ENCODE peak calls at places on chromosomes 7 and 10, in ten cellular contexts. One of them, this sample, is unnamed.

GRCh38 chr10:71835671-71836593 is 15.1 kb downstream of the PSAP start:
- DNase-seq in SK-N-SH: peak; percentile 85
- DNase-seq in small intestine: no peak
- DNase-seq in aorta: peak; percentile 90
- DNase-seq in psoas muscle: peak; percentile 89
- DNase-seq in hepatocyte: peak; percentile 46
- DNase-seq in colonic mucosa: no peak
- DNase-seq in pancreas: peak; percentile 49
- DNase-seq in CD8-positive, alpha-beta memory T cell: no peak
- DNase-seq in Peyer's patch: no peak
- DNase-seq in this sample: no peak

GRCh38 chr10:128540806-128541739 is 414.9 kb upstream of the MKI67 start:
- DNase-seq in aorta: no peak
- DNase-seq in colonic mucosa: peak; percentile 65
- DNase-seq in SK-N-SH: peak; percentile 77
- DNase-seq in pancreas: no peak
- DNase-seq in psoas muscle: no peak
- DNase-seq in small intestine: peak; percentile 1
- DNase-seq in hepatocyte: peak; percentile 61
- DNase-seq in Peyer's patch: no peak
- DNase-seq in CD8-positive, alpha-beta memory T cell: no peak
- DNase-seq in this sample: no peak

GRCh38 chr10:71233491-71233892 is 21.1 kb downstream of the UNC5B start:
- DNase-seq in psoas muscle: no peak
- DNase-seq in CD8-positive, alpha-beta memory T cell: no peak
- DNase-seq in small intestine: no peak
- DNase-seq in aorta: no peak
- DNase-seq in hepatocyte: no peak
- DNase-seq in Peyer's patch: no peak
- DNase-seq in pancreas: no peak
- DNase-seq in colonic mucosa: no peak
- DNase-seq in SK-N-SH: peak; percentile 65
- DNase-seq in this sample: no peak

GRCh38 chr7:74726309-74727101 is 47.3 kb upstream of the NCF1 start:
- DNase-seq in small intestine: no peak
- DNase-seq in colonic mucosa: no peak
- DNase-seq in CD8-positive, alpha-beta memory T cell: no peak
- DNase-seq in aorta: no peak
- DNase-seq in SK-N-SH: no peak
- DNase-seq in hepatocyte: no peak
- DNase-seq in psoas muscle: no peak
- DNase-seq in Peyer's patch: no peak
- DNase-seq in pancreas: no peak
- DNase-seq in this sample: no peak

GRCh38 chr7:106893591-106893990 is 28.5 kb downstream of the PIK3CG start:
- DNase-seq in CD8-positive, alpha-beta memory T cell: no peak
- DNase-seq in Peyer's patch: no peak
- DNase-seq in pancreas: no peak
- DNase-seq in aorta: no peak
- DNase-seq in SK-N-SH: no peak
- DNase-seq in small intestine: no peak
- DNase-seq in colonic mucosa: no peak
- DNase-seq in psoas muscle: no peak
- DNase-seq in hepatocyte: no peak
- DNase-seq in this sample: no peak

GRCh38 chr10:71333154-71333887 is 14.3 kb downstream of the SLC29A3 start:
- DNase-seq in psoas muscle: no peak
- DNase-seq in Peyer's patch: no peak
- DNase-seq in small intestine: no peak
- DNase-seq in colonic mucosa: no peak
- DNase-seq in SK-N-SH: no peak
- DNase-seq in pancreas: peak; percentile 41
- DNase-seq in aorta: peak; percentile 82
- DNase-seq in CD8-positive, alpha-beta memory T cell: no peak
- DNase-seq in hepatocyte: no peak
- DNase-seq in this sample: no peak

GRCh38 chr7:130329466-130329865 is 15.2 kb upstream of the CPA5 start:
- DNase-seq in psoas muscle: no peak
- DNase-seq in SK-N-SH: no peak
- DNase-seq in hepatocyte: no peak
- DNase-seq in small intestine: no peak
- DNase-seq in Peyer's patch: no peak
- DNase-seq in pancreas: no peak
- DNase-seq in colonic mucosa: no peak
- DNase-seq in aorta: no peak
- DNase-seq in CD8-positive, alpha-beta memory T cell: no peak
- DNase-seq in this sample: no peak

GRCh38 chr7:139592801-139593461 is 69.4 kb downstream of the CLEC2L start:
- DNase-seq in colonic mucosa: no peak
- DNase-seq in small intestine: no peak
- DNase-seq in pancreas: no peak
- DNase-seq in hepatocyte: no peak
- DNase-seq in CD8-positive, alpha-beta memory T cell: no peak
- DNase-seq in psoas muscle: no peak
- DNase-seq in Peyer's patch: no peak
- DNase-seq in aorta: no peak
- DNase-seq in SK-N-SH: no peak
- DNase-seq in this sample: no peak

GRCh38 chr7:155682484-155682883 is 38.0 kb downstream of the RBM33 start:
- DNase-seq in small intestine: peak; percentile 92
- DNase-seq in Peyer's patch: no peak
- DNase-seq in colonic mucosa: no peak
- DNase-seq in hepatocyte: peak; percentile 61
- DNase-seq in SK-N-SH: no peak
- DNase-seq in aorta: no peak
- DNase-seq in psoas muscle: no peak
- DNase-seq in pancreas: no peak
- DNase-seq in CD8-positive, alpha-beta memory T cell: no peak
- DNase-seq in this sample: no peak

GRCh38 chr7:127940365-127941160 is 90.7 kb downstream of the LRRC4 start:
- DNase-seq in Peyer's patch: no peak
- DNase-seq in hepatocyte: no peak
- DNase-seq in aorta: no peak
- DNase-seq in colonic mucosa: no peak
- DNase-seq in small intestine: no peak
- DNase-seq in psoas muscle: no peak
- DNase-seq in CD8-positive, alpha-beta memory T cell: no peak
- DNase-seq in pancreas: no peak
- DNase-seq in SK-N-SH: no peak
- DNase-seq in this sample: no peak

GRCh38 chr10:121800146-121800545 is 127.7 kb downstream of the ATE1 start:
- DNase-seq in CD8-positive, alpha-beta memory T cell: no peak
- DNase-seq in hepatocyte: no peak
- DNase-seq in aorta: no peak
- DNase-seq in small intestine: no peak
- DNase-seq in SK-N-SH: no peak
- DNase-seq in Peyer's patch: no peak
- DNase-seq in psoas muscle: no peak
- DNase-seq in colonic mucosa: no peak
- DNase-seq in pancreas: no peak
- DNase-seq in this sample: no peak

GRCh38 chr7:22346383-22347107 is 10.4 kb downstream of the RAPGEF5 start:
- DNase-seq in pancreas: no peak
- DNase-seq in small intestine: peak; percentile 96
- DNase-seq in Peyer's patch: no peak
- DNase-seq in SK-N-SH: no peak
- DNase-seq in psoas muscle: no peak
- DNase-seq in colonic mucosa: no peak
- DNase-seq in hepatocyte: peak; percentile 66
- DNase-seq in CD8-positive, alpha-beta memory T cell: no peak
- DNase-seq in aorta: no peak
- DNase-seq in this sample: no peak

GRCh38 chr7:155208681-155209477 is 88.8 kb upstream of the INSIG1 start:
- DNase-seq in colonic mucosa: no peak
- DNase-seq in psoas muscle: no peak
- DNase-seq in SK-N-SH: no peak
- DNase-seq in small intestine: no peak
- DNase-seq in Peyer's patch: no peak
- DNase-seq in aorta: no peak
- DNase-seq in hepatocyte: no peak
- DNase-seq in pancreas: no peak
- DNase-seq in CD8-positive, alpha-beta memory T cell: no peak
- DNase-seq in this sample: peak; percentile 76

GRCh38 chr10:94680544-94680943 is 3.0 kb upstream of the CYP2C18 start:
- DNase-seq in aorta: no peak
- DNase-seq in Peyer's patch: no peak
- DNase-seq in small intestine: peak; percentile 95
- DNase-seq in SK-N-SH: no peak
- DNase-seq in hepatocyte: peak; percentile 61
- DNase-seq in psoas muscle: no peak
- DNase-seq in colonic mucosa: no peak
- DNase-seq in CD8-positive, alpha-beta memory T cell: no peak
- DNase-seq in pancreas: no peak
- DNase-seq in this sample: no peak

GRCh38 chr7:22563115-22563514 is 63.1 kb upstream of the STEAP1B start:
- DNase-seq in Peyer's patch: no peak
- DNase-seq in colonic mucosa: no peak
- DNase-seq in SK-N-SH: no peak
- DNase-seq in CD8-positive, alpha-beta memory T cell: no peak
- DNase-seq in small intestine: no peak
- DNase-seq in psoas muscle: no peak
- DNase-seq in aorta: no peak
- DNase-seq in hepatocyte: peak; percentile 53
- DNase-seq in pancreas: no peak
- DNase-seq in this sample: no peak

GRCh38 chr7:104127204-104127603 is 80.6 kb downstream of the ORC5 start:
- DNase-seq in hepatocyte: no peak
- DNase-seq in aorta: no peak
- DNase-seq in psoas muscle: no peak
- DNase-seq in pancreas: no peak
- DNase-seq in colonic mucosa: no peak
- DNase-seq in Peyer's patch: no peak
- DNase-seq in CD8-positive, alpha-beta memory T cell: no peak
- DNase-seq in small intestine: no peak
- DNase-seq in SK-N-SH: no peak
- DNase-seq in this sample: no peak

GRCh38 chr7:14754631-14755030 is 147.9 kb downstream of the DGKB start:
- DNase-seq in aorta: no peak
- DNase-seq in SK-N-SH: no peak
- DNase-seq in hepatocyte: peak; percentile 26
- DNase-seq in colonic mucosa: no peak
- DNase-seq in small intestine: no peak
- DNase-seq in psoas muscle: no peak
- DNase-seq in pancreas: no peak
- DNase-seq in Peyer's patch: no peak
- DNase-seq in CD8-positive, alpha-beta memory T cell: no peak
- DNase-seq in this sample: no peak

GRCh38 chr7:2037805-2038635 is 194.7 kb downstream of the MAD1L1 start:
- DNase-seq in aorta: peak; percentile 51
- DNase-seq in SK-N-SH: no peak
- DNase-seq in colonic mucosa: no peak
- DNase-seq in small intestine: peak; percentile 82
- DNase-seq in psoas muscle: peak; percentile 20
- DNase-seq in CD8-positive, alpha-beta memory T cell: peak; percentile 68
- DNase-seq in pancreas: peak; percentile 33
- DNase-seq in Peyer's patch: peak; percentile 33
- DNase-seq in hepatocyte: no peak
- DNase-seq in this sample: peak; percentile 31

GRCh38 chr10:15324611-15325010 is 46.5 kb downstream of the FAM171A1 start:
- DNase-seq in psoas muscle: no peak
- DNase-seq in small intestine: no peak
- DNase-seq in pancreas: no peak
- DNase-seq in aorta: no peak
- DNase-seq in SK-N-SH: no peak
- DNase-seq in Peyer's patch: no peak
- DNase-seq in hepatocyte: no peak
- DNase-seq in colonic mucosa: no peak
- DNase-seq in CD8-positive, alpha-beta memory T cell: no peak
- DNase-seq in this sample: no peak

GRCh38 chr10:79115302-79115701 is 46.5 kb downstream of the ZMIZ1 start:
- DNase-seq in Peyer's patch: no peak
- DNase-seq in CD8-positive, alpha-beta memory T cell: no peak
- DNase-seq in colonic mucosa: no peak
- DNase-seq in aorta: no peak
- DNase-seq in SK-N-SH: no peak
- DNase-seq in small intestine: no peak
- DNase-seq in psoas muscle: no peak
- DNase-seq in hepatocyte: no peak
- DNase-seq in pancreas: no peak
- DNase-seq in this sample: no peak
- H3K4me1 ChIP-seq in Peyer's patch: no peaks in the 10 kb centered on the region
- H3K4me1 ChIP-seq in CD8-positive, alpha-beta memory T cell: peaks cover 14% of the 10 kb centered on the region
- H3K4me1 ChIP-seq in colonic mucosa: peaks cover 4% of the 10 kb centered on the region
- H3K4me1 ChIP-seq in aorta: no peaks in the 10 kb centered on the region
- H3K4me1 ChIP-seq in SK-N-SH: peaks cover 48% of the 10 kb centered on the region
- H3K4me1 ChIP-seq in small intestine: no peaks in the 10 kb centered on the region
- H3K4me1 ChIP-seq in psoas muscle: peaks cover 76% of the 10 kb centered on the region
- H3K4me1 ChIP-seq in hepatocyte: peaks cover 61% of the 10 kb centered on the region
- H3K4me1 ChIP-seq in pancreas: peaks cover 68% of the 10 kb centered on the region
- H3K4me1 ChIP-seq in this sample: peaks cover 38% of the 10 kb centered on the region

GRCh38 chr10:28555358-28555757 is 22.4 kb downstream of the WAC start:
- DNase-seq in CD8-positive, alpha-beta memory T cell: no peak
- DNase-seq in small intestine: no peak
- DNase-seq in SK-N-SH: no peak
- DNase-seq in colonic mucosa: no peak
- DNase-seq in aorta: no peak
- DNase-seq in hepatocyte: no peak
- DNase-seq in psoas muscle: no peak
- DNase-seq in Peyer's patch: no peak
- DNase-seq in pancreas: no peak
- DNase-seq in this sample: no peak
- H3K4me1 ChIP-seq in CD8-positive, alpha-beta memory T cell: peaks cover 80% of the 10 kb centered on the region
- H3K4me1 ChIP-seq in small intestine: peaks cover 2% of the 10 kb centered on the region
- H3K4me1 ChIP-seq in SK-N-SH: peaks cover 16% of the 10 kb centered on the region
- H3K4me1 ChIP-seq in colonic mucosa: no peaks in the 10 kb centered on the region
- H3K4me1 ChIP-seq in aorta: no peaks in the 10 kb centered on the region
- H3K4me1 ChIP-seq in hepatocyte: peaks cover 25% of the 10 kb centered on the region
- H3K4me1 ChIP-seq in psoas muscle: peaks cover 76% of the 10 kb centered on the region
- H3K4me1 ChIP-seq in Peyer's patch: no peaks in the 10 kb centered on the region
- H3K4me1 ChIP-seq in pancreas: peaks cover 41% of the 10 kb centered on the region
- H3K4me1 ChIP-seq in this sample: peaks cover 88% of the 10 kb centered on the region

DNA sequence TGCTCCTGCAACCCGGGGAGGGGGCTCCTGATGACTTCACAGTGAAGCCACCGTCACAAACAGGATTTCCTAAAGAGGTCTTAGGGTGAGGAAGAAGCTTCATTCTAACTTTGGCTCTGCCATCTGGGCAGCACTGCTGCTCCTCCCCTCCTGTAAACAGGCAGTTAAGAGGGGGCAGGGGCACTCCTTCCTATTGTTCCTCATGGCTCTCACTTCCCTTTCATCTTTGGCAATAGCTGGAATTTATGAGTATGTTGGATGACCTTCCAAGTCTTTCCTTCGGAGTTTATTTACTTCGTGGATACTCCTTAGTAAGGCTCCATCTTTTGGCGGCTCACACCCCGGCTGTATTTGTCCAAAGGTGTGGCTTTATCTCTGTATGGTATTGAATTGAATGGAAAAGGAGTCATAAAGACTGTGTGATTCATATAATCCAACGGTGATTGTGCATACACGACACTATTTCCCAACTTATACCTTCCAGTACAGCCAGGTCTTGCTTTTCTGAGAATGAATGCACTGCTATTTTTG is 55.4 kb upstream of the FAM133B start:
- DNase-seq in Peyer's patch: peak; percentile 59
- DNase-seq in hepatocyte: peak; percentile 66
- DNase-seq in colonic mucosa: peak; percentile 87
- DNase-seq in small intestine: peak; percentile 96
- DNase-seq in SK-N-SH: no peak
- DNase-seq in pancreas: no peak
- DNase-seq in psoas muscle: no peak
- DNase-seq in CD8-positive, alpha-beta memory T cell: no peak
- DNase-seq in aorta: no peak
- DNase-seq in this sample: no peak
- H3K4me1 ChIP-seq in Peyer's patch: no peaks in the 10 kb centered on the region
- H3K4me1 ChIP-seq in hepatocyte: peaks cover 26% of the 10 kb centered on the region
- H3K4me1 ChIP-seq in colonic mucosa: peaks cover 25% of the 10 kb centered on the region
- H3K4me1 ChIP-seq in small intestine: peaks cover 7% of the 10 kb centered on the region
- H3K4me1 ChIP-seq in SK-N-SH: peaks cover 44% of the 10 kb centered on the region
- H3K4me1 ChIP-seq in pancreas: no peaks in the 10 kb centered on the region
- H3K4me1 ChIP-seq in psoas muscle: peaks cover 11% of the 10 kb centered on the region
- H3K4me1 ChIP-seq in CD8-positive, alpha-beta memory T cell: peaks cover 23% of the 10 kb centered on the region
- H3K4me1 ChIP-seq in aorta: peaks cover 2% of the 10 kb centered on the region
- H3K4me1 ChIP-seq in this sample: peaks cover 6% of the 10 kb centered on the region

GRCh38 chr7:150378115-150378852 is 846 bp upstream of the ZNF775 start:
- DNase-seq in Peyer's patch: peak; percentile 80
- DNase-seq in pancreas: peak; percentile 73
- DNase-seq in small intestine: peak; percentile 82
- DNase-seq in SK-N-SH: peak; percentile 75
- DNase-seq in CD8-positive, alpha-beta memory T cell: peak; percentile 51
- DNase-seq in aorta: no peak
- DNase-seq in psoas muscle: peak; percentile 69
- DNase-seq in hepatocyte: peak; percentile 84
- DNase-seq in colonic mucosa: peak; percentile 85
- DNase-seq in this sample: no peak
- H3K4me1 ChIP-seq in Peyer's patch: no peaks in the 10 kb centered on the region
- H3K4me1 ChIP-seq in pancreas: peaks cover 42% of the 10 kb centered on the region
- H3K4me1 ChIP-seq in small intestine: peaks cover 10% of the 10 kb centered on the region
- H3K4me1 ChIP-seq in SK-N-SH: no peaks in the 10 kb centered on the region
- H3K4me1 ChIP-seq in CD8-positive, alpha-beta memory T cell: peaks cover 31% of the 10 kb centered on the region
- H3K4me1 ChIP-seq in aorta: no peaks in the 10 kb centered on the region
- H3K4me1 ChIP-seq in psoas muscle: peaks cover 28% of the 10 kb centered on the region
- H3K4me1 ChIP-seq in hepatocyte: peaks cover 63% of the 10 kb centered on the region
- H3K4me1 ChIP-seq in colonic mucosa: peaks cover 23% of the 10 kb centered on the region
- H3K4me1 ChIP-seq in this sample: peaks cover 37% of the 10 kb centered on the region